ENCODE peak calls at places on chromosomes 12 and 14, in ten cellular contexts. Z, V, N, G, E, I, D, W, Q and M are unnamed samples.

GRCh38 chr12:30796891-30797371 is 42.2 kb upstream of the CAPRIN2 start:
- DNase-seq in Q (no peak), G (peak; percentile 61), W (no peak), V (no peak), D (peak; percentile 61), Z (no peak), E (no peak), I (no peak), N (no peak), M (peak; percentile 55)

GRCh38 chr12:68971404-68971803 is 38.4 kb upstream of the CPM start:
- DNase-seq in E (no peak), G (peak; percentile 86), Q (no peak), I (no peak), W (no peak), D (no peak), N (no peak), Z (no peak), V (no peak), M (peak; percentile 91)

GRCh38 chr14:69666698-69667211 is 55.4 kb downstream of the SUSD6 start:
- DNase-seq in D (no peak), W (no peak), G (peak; percentile 55), N (no peak), E (no peak), Q (no peak), V (no peak), I (no peak), Z (no peak), M (peak; percentile 54)

GRCh38 chr12:116087399-116087798 is 190.1 kb downstream of the MED13L start:
- DNase-seq in V (no peak), E (no peak), G (no peak), N (peak; percentile 14), Z (no peak), W (no peak), Q (no peak), I (no peak), D (no peak), M (no peak)

GRCh38 chr12:23576372-23576771 is 373.1 kb downstream of the SOX5 start:
- DNase-seq in I (no peak), W (no peak), G (no peak), E (no peak), N (no peak), Z (no peak), V (no peak), D (no peak), Q (no peak), M (no peak)

GRCh38 chr12:32159925-32160324 is 53.3 kb downstream of the BICD1 start:
- DNase-seq in G (no peak), E (no peak), Q (no peak), V (no peak), D (no peak), I (no peak), Z (no peak), W (no peak), N (no peak), M (no peak)

GRCh38 chr14:67816326-67817009 is at the start of gene ZFYVE26:
- DNase-seq in N (peak; percentile 87), E (peak; percentile 82), I (peak; percentile 98), Q (peak; percentile 97), D (peak; percentile 99), V (peak; percentile 90), Z (peak; percentile 92), G (peak; percentile 95), W (peak; percentile 96), M (peak; percentile 94)

GRCh38 chr12:1949771-1950470 is 31.5 kb upstream of the CACNA2D4 start:
- DNase-seq in E (no peak), G (no peak), D (no peak), N (no peak), W (no peak), V (no peak), Z (no peak), I (no peak), Q (peak; percentile 64), M (peak; percentile 42)

GRCh38 chr12:4172999-4173398 is 100.6 kb upstream of the CCND2 start:
- DNase-seq in D (no peak), Z (no peak), W (no peak), N (no peak), I (no peak), V (no peak), G (peak; percentile 5), Q (no peak), E (no peak), M (no peak)

GRCh38 chr12:188910-189621 is 24.9 kb downstream of the SLC6A12 start:
- DNase-seq in N (peak; percentile 88), W (no peak), V (peak; percentile 35), D (peak; percentile 89), Q (no peak), I (no peak), Z (peak; percentile 64), G (peak; percentile 53), E (peak; percentile 67), M (peak; percentile 39)

GRCh38 chr12:125773033-125773432 is 707.8 kb downstream of the AACS start:
- DNase-seq in E (no peak), I (peak; percentile 27), D (peak; percentile 86), N (peak; percentile 32), Z (no peak), W (no peak), V (no peak), G (peak; percentile 5), Q (no peak), M (peak; percentile 6)

GRCh38 chr14:25406818-25407217 is 356.9 kb upstream of the STXBP6 start:
- DNase-seq in D (peak; percentile 90), E (no peak), G (peak; percentile 33), Q (no peak), N (no peak), V (no peak), Z (no peak), W (no peak), I (peak; percentile 68), M (peak; percentile 52)

GRCh38 chr14:25413058-25413457 is 363.1 kb upstream of the STXBP6 start:
- DNase-seq in G (no peak), V (no peak), Q (no peak), E (no peak), N (no peak), Z (no peak), D (no peak), W (no peak), I (no peak), M (no peak)

GRCh38 chr14:25411933-25412757 is 362.2 kb upstream of the STXBP6 start:
- DNase-seq in Q (no peak), Z (no peak), G (peak; percentile 18), E (no peak), D (peak; percentile 71), I (no peak), V (no peak), N (no peak), W (no peak), M (peak; percentile 8)
- TF ChIP-seq CTCF in Q (no peak), Z (no peak), G (no peak), E (peak; percentile 11), D (peak; percentile 53), I (peak; percentile 61), V (no peak), N (no peak), W (no peak), M (peak; percentile 23)

GRCh38 chr14:92680781-92681650 is 67.4 kb downstream of the LGMN start:
- DNase-seq in Z (peak; percentile 84), Q (peak; percentile 40), V (peak; percentile 79), N (peak; percentile 82), W (peak; percentile 76), E (peak; percentile 77), D (peak; percentile 84), G (peak; percentile 77), I (peak; percentile 40), M (peak; percentile 76)
- TF ChIP-seq CTCF in Z (peak; percentile 96), Q (peak; percentile 60), V (peak; percentile 87), N (peak; percentile 82), W (peak; percentile 92), E (peak; percentile 94), D (peak; percentile 92), G (peak; percentile 97), I (peak; percentile 85), M (peak; percentile 93)

GRCh38 chr12:48832321-48833060 is 14.2 kb downstream of the CACNB3 start:
- DNase-seq in D (no peak), N (no peak), Z (no peak), Q (no peak), G (no peak), W (no peak), E (no peak), I (no peak), V (no peak), M (no peak)
- TF ChIP-seq CTCF in D (no peak), N (no peak), Z (no peak), Q (no peak), G (no peak), W (no peak), E (no peak), I (no peak), V (no peak), M (no peak)

GRCh38 chr14:80862983-80863382 is 78.6 kb downstream of the CEP128 start:
- DNase-seq in W (no peak), D (no peak), Q (no peak), V (no peak), G (peak; percentile 17), N (no peak), E (no peak), Z (no peak), I (no peak), M (no peak)
- TF ChIP-seq CTCF in W (no peak), D (peak; percentile 32), Q (no peak), V (no peak), G (no peak), N (no peak), E (no peak), Z (no peak), I (no peak), M (peak; percentile 22)